ENCODE peak calls at places on chromosomes 7 and 10, in six cellular contexts. C, K, T, Q, V and Y are unnamed samples.

GRCh38 chr7:87435546-87435945 is 39.9 kb downstream of the ABCB4 start:
- DNase-seq in C (no peak), K (no peak), T (no peak), Q (peak), V (no peak), Y (no peak)

GRCh38 chr10:80924063-80924952 is 386.6 kb downstream of the SH2D4B start:
- DNase-seq in C (peak), K (peak), T (no peak), Q (no peak), V (peak), Y (no peak)

GRCh38 chr7:16880469-16881034 is 1.2 kb downstream of the AGR3 start:
- DNase-seq in C (no peak), K (peak), T (no peak), Q (no peak), V (no peak), Y (no peak)

GRCh38 chr10:44437837-44438752 is 53.2 kb upstream of the CXCL12 start:
- DNase-seq in C (no peak), K (no peak), T (no peak), Q (no peak), V (no peak), Y (no peak)

GRCh38 chr7:98241674-98242241 is 10.3 kb downstream of the TECPR1 start:
- DNase-seq in C (no peak), K (no peak), T (no peak), Q (no peak), V (no peak), Y (no peak)

GRCh38 chr10:42962902-42963231 is 114.0 kb upstream of the RET start:
- DNase-seq in C (no peak), K (no peak), T (no peak), Q (no peak), V (no peak), Y (no peak)

GRCh38 chr7:138753611-138754010 is 44.2 kb upstream of the TMEM213 start:
- DNase-seq in C (no peak), K (no peak), T (no peak), Q (no peak), V (no peak), Y (no peak)

GRCh38 chr10:11245095-11245479 is 227.4 kb downstream of the CELF2 start:
- DNase-seq in C (peak), K (no peak), T (no peak), Q (no peak), V (no peak), Y (no peak)

GRCh38 chr7:16913643-16914042 is 31.9 kb upstream of the AGR3 start:
- DNase-seq in C (no peak), K (no peak), T (no peak), Q (no peak), V (no peak), Y (no peak)

GRCh38 chr10:84172435-84173356 is 905 bp upstream of the GPR15LG start:
- DNase-seq in C (peak), K (no peak), T (no peak), Q (peak), V (no peak), Y (no peak)

GRCh38 chr10:97882142-97883091 is 32.8 kb downstream of the GOLGA7B start:
- DNase-seq in C (no peak), K (no peak), T (no peak), Q (peak), V (peak), Y (no peak)

GRCh38 chr7:139159900-139160675 is 50.6 kb upstream of the ZC3HAV1 start:
- DNase-seq in C (no peak), K (no peak), T (no peak), Q (no peak), V (peak), Y (no peak)

GRCh38 chr7:44083796-44084195 is 1.5 kb upstream of the POLM start:
- DNase-seq in C (no peak), K (no peak), T (no peak), Q (no peak), V (no peak), Y (no peak)

GRCh38 chr7:95688931-95689453 is 83.4 kb upstream of the DYNC1I1 start:
- DNase-seq in C (no peak), K (no peak), T (no peak), Q (no peak), V (peak), Y (no peak)

GRCh38 chr10:17425584-17426262 is 28.7 kb downstream of the ST8SIA6 start:
- DNase-seq in C (no peak), K (no peak), T (peak), Q (no peak), V (no peak), Y (peak)

GRCh38 chr10:61701055-61701705 is 38.5 kb downstream of the CABCOCO1 start:
- DNase-seq in C (no peak), K (no peak), T (no peak), Q (no peak), V (no peak), Y (no peak)

GRCh38 chr10:35415505-35415904 is 79.2 kb downstream of the CCNY start:
- DNase-seq in C (no peak), K (no peak), T (no peak), Q (no peak), V (no peak), Y (no peak)

GRCh38 chr10:97726636-97727178 is 10.2 kb upstream of the ZFYVE27 start:
- DNase-seq in C (no peak), K (peak), T (no peak), Q (no peak), V (peak), Y (no peak)